ENCODE peak calls at places on chromosome 20, in seven cellular contexts. C, M, H, A, T, X and Y are unnamed samples.
A peak's percentile ranks its signal among the peaks of the same experiment; 100 is the strongest.

GRCh38 chr20:7744411-7744810 is 195.8 kb downstream of the HAO1 start:
- DNase-seq in C (peak; percentile 84), M (no peak), H (no peak), A (peak; percentile 69), T (peak; percentile 11), X (no peak), Y (peak; percentile 39)

GRCh38 chr20:48682529-48683385 is 145.0 kb downstream of the PREX1 start:
- DNase-seq in C (peak; percentile 93), M (peak; percentile 48), H (no peak), A (peak; percentile 84), T (peak; percentile 90), X (no peak), Y (no peak)

GRCh38 chr20:17885544-17885943 is 83.0 kb downstream of the SNX5 start:
- DNase-seq in C (no peak), M (no peak), H (no peak), A (peak; percentile 45), T (no peak), X (no peak), Y (no peak)

GRCh38 chr20:17615645-17616479 is 46.0 kb downstream of the DSTN start:
- DNase-seq in C (no peak), M (no peak), H (no peak), A (no peak), T (no peak), X (no peak), Y (no peak)

GRCh38 chr20:45136911-45137310 is 12.6 kb upstream of the WFDC12 start:
- DNase-seq in C (no peak), M (no peak), H (no peak), A (no peak), T (no peak), X (no peak), Y (no peak)

GRCh38 chr20:25247100-25247665 is 702 bp upstream of the PYGB start:
- DNase-seq in C (peak; percentile 83), M (peak; percentile 58), H (peak; percentile 6), A (peak; percentile 86), T (peak; percentile 73), X (peak; percentile 73), Y (peak; percentile 70)

GRCh38 chr20:40589581-40589980 is 99.5 kb downstream of the MAFB start:
- DNase-seq in C (no peak), M (no peak), H (no peak), A (no peak), T (no peak), X (no peak), Y (no peak)

GRCh38 chr20:42204261-42204660 is 586.1 kb upstream of the CHD6 start:
- DNase-seq in C (no peak), M (peak; percentile 20), H (no peak), A (no peak), T (peak; percentile 39), X (peak; percentile 70), Y (no peak)

GRCh38 chr20:57819291-57819690 is 109.5 kb upstream of the PMEPA1 start:
- DNase-seq in C (no peak), M (no peak), H (no peak), A (no peak), T (no peak), X (no peak), Y (no peak)

GRCh38 chr20:62925420-62926228 is 681 bp downstream of the DIDO1 start:
- DNase-seq in C (peak; percentile 75), M (no peak), H (peak; percentile 71), A (peak; percentile 54), T (peak; percentile 49), X (peak; percentile 81), Y (peak; percentile 35)

GRCh38 chr20:63320041-63320511 is 27.1 kb downstream of the COL20A1 start:
- DNase-seq in C (no peak), M (no peak), H (no peak), A (no peak), T (no peak), X (no peak), Y (no peak)

GRCh38 chr20:57498425-57499400 is 26.2 kb downstream of the CTCFL start:
- DNase-seq in C (peak; percentile 50), M (no peak), H (peak; percentile 70), A (peak; percentile 16), T (peak; percentile 41), X (peak; percentile 88), Y (peak; percentile 67)

GRCh38 chr20:17612287-17612974 is 42.6 kb downstream of the DSTN start:
- DNase-seq in C (peak; percentile 80), M (no peak), H (no peak), A (peak; percentile 84), T (no peak), X (no peak), Y (no peak)

GRCh38 chr20:57600324-57601210 is 19.7 kb downstream of the ZBP1 start:
- DNase-seq in C (peak; percentile 44), M (no peak), H (no peak), A (no peak), T (no peak), X (peak; percentile 61), Y (peak; percentile 59)

GRCh38 chr20:53829086-53829703 is 235.6 kb upstream of the ZNF217 start:
- DNase-seq in C (peak; percentile 99), M (no peak), H (peak; percentile 21), A (peak; percentile 95), T (peak; percentile 76), X (no peak), Y (peak; percentile 99)
- H2AFZ ChIP-seq in C (peak overlapping the region; percentile 27), M (peak overlapping the region; percentile 82), H (peak overlapping the region; percentile 83), A (no peak overlapping the region), T (peak overlapping the region; percentile 11), X (no peak overlapping the region), Y (peak overlapping the region; percentile 12)

DNA sequence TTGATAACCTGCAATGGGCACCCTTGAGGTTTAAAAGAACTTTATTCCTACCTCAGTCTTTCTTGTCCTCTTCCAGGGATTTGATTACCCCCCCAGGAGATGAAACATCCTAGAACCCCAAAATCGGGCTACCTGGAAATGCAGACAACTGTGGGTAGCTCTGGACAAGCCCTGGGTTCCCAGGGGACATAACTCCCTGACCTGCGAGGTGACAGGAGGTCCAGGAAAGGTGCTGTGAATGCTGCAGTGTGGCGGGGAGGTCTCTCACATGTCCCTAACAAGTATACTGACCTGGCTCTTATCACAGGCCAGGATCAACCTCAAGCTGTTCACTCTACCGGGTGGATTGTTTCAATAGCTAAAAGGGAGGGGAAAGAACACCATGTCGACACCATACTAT is 11.6 kb downstream of the JAG1 start:
- DNase-seq in C (no peak), M (no peak), H (no peak), A (no peak), T (no peak), X (no peak), Y (no peak)
- H3K4me1 ChIP-seq in C (no peaks in the 10 kb centered on the region), M (peaks cover 45% of the 10 kb centered on the region), H (no peaks in the 10 kb centered on the region), A (peaks cover 29% of the 10 kb centered on the region), T (peaks cover 65% of the 10 kb centered on the region), X (peaks cover 9% of the 10 kb centered on the region), Y (peaks cover 6% of the 10 kb centered on the region)

GRCh38 chr20:35173576-35174192 is 1.8 kb downstream of the PROCR start:
- DNase-seq in C (peak; percentile 53), M (no peak), H (no peak), A (no peak), T (no peak), X (no peak), Y (no peak)
- H2AFZ ChIP-seq in C (no peak overlapping the region), M (no peak overlapping the region), H (no peak overlapping the region), A (no peak overlapping the region), T (no peak overlapping the region), X (no peak overlapping the region), Y (no peak overlapping the region)

GRCh38 chr20:47319517-47320252 is 36.8 kb downstream of the ZMYND8 start:
- DNase-seq in C (peak; percentile 73), M (no peak), H (no peak), A (peak; percentile 83), T (peak; percentile 81), X (no peak), Y (peak; percentile 96)
- H3K4me1 ChIP-seq in C (peaks cover 61% of the 10 kb centered on the region), M (peaks cover 37% of the 10 kb centered on the region), H (peaks cover 20% of the 10 kb centered on the region), A (peaks cover 41% of the 10 kb centered on the region), T (peaks cover 74% of the 10 kb centered on the region), X (no peaks in the 10 kb centered on the region), Y (peaks cover 69% of the 10 kb centered on the region)

GRCh38 chr20:43824699-43825402 is 89.8 kb upstream of the TOX2 start:
- DNase-seq in C (peak; percentile 39), M (peak; percentile 57), H (no peak), A (peak; percentile 59), T (peak; percentile 52), X (no peak), Y (peak; percentile 37)
- H2AFZ ChIP-seq in C (no peak overlapping the region), M (no peak overlapping the region), H (no peak overlapping the region), A (no peak overlapping the region), T (no peak overlapping the region), X (no peak overlapping the region), Y (no peak overlapping the region)